ENCODE peak calls at places on chromosomes 4 and X, in eight cellular contexts. B, J, A, N, T, E, H and K are unnamed samples.

GRCh38 chr4:1210241-1210841 is 38.0 kb upstream of the SPON2 start:
- DNase-seq in E (no peak), J (no peak), N (peak), A (peak), B (no peak), T (no peak), H (no peak), K (no peak)

GRCh38 chrX:107672955-107673378 is 44.7 kb downstream of the PRPS1 start:
- DNase-seq in N (peak), B (no peak), A (peak), H (peak), E (peak), J (peak), T (no peak), K (no peak)

GRCh38 chrX:2823795-2824386 is 4.8 kb upstream of the GYG2 start:
- DNase-seq in A (no peak), H (no peak), E (no peak), B (no peak), T (no peak), J (no peak), N (no peak), K (no peak)

GRCh38 chrX:6307156-6307555 is 78.5 kb upstream of the NLGN4X start:
- DNase-seq in A (no peak), T (no peak), N (no peak), H (no peak), B (no peak), J (no peak), E (no peak), K (no peak)

GRCh38 chr4:165600959-165601674 is 222.3 kb downstream of the CPE start:
- DNase-seq in T (no peak), H (no peak), N (no peak), J (no peak), A (no peak), B (no peak), E (no peak), K (no peak)

GRCh38 chr4:132065940-132066495 is 1083.1 kb upstream of the PCDH10 start:
- DNase-seq in J (no peak), B (no peak), E (no peak), T (no peak), N (no peak), A (no peak), H (no peak), K (no peak)

GRCh38 chr4:56220261-56220660 is 167.0 kb downstream of the AASDH start:
- DNase-seq in N (no peak), A (no peak), H (no peak), B (no peak), T (no peak), J (no peak), E (no peak), K (no peak)

GRCh38 chr4:187617117-187617516 is 378.5 kb upstream of the ZFP42 start:
- DNase-seq in T (no peak), H (no peak), J (no peak), N (no peak), A (no peak), B (no peak), E (no peak), K (no peak)

GRCh38 chr4:186699298-186699697 is 24.4 kb downstream of the FAT1 start:
- DNase-seq in J (no peak), E (no peak), B (no peak), H (no peak), A (no peak), T (no peak), N (no peak), K (no peak)

GRCh38 chr4:48341776-48342558 is 638 bp downstream of the SLAIN2 start:
- DNase-seq in B (peak), N (peak), T (peak), H (peak), J (peak), E (no peak), A (peak), K (no peak)

GRCh38 chr4:25862411-25863346 is at the start of gene SEL1L3:
- DNase-seq in T (peak), E (peak), B (no peak), J (no peak), A (peak), N (peak), H (peak), K (no peak)

GRCh38 chr4:137685357-137685756 is 153.1 kb upstream of the PCDH18 start:
- DNase-seq in J (no peak), A (no peak), N (no peak), E (no peak), H (no peak), T (no peak), B (no peak), K (no peak)

GRCh38 chr4:128728190-128728589 is 81.3 kb upstream of the JADE1 start:
- DNase-seq in T (no peak), N (no peak), A (no peak), H (no peak), E (no peak), J (no peak), B (no peak), K (no peak)